ENCODE peak calls at places on chromosomes 7 and 10, in six cellular contexts. K is GM13977; W is colonic mucosa; C is MM.1S; U is CD8-positive, alpha-beta T cell; R is upper lobe of right lung. E is an unnamed sample.

GRCh38 chr7:53491041-53491440 is 455.6 kb downstream of the POM121L12 start:
- DNase-seq in R (no peak), K (no peak), U (no peak), C (no peak), W (no peak), E (no peak)

GRCh38 chr10:47247190-47248059 is 52.6 kb upstream of the GDF10 start:
- DNase-seq in R (no peak), W (no peak), C (no peak), K (no peak), U (no peak), E (no peak)

GRCh38 chr7:105719395-105719794 is 138.1 kb upstream of the EFCAB10 start:
- DNase-seq in C (no peak), W (no peak), R (no peak), U (no peak), K (no peak), E (no peak)

GRCh38 chr7:136938476-136938875 is 70.0 kb downstream of the CHRM2 start:
- DNase-seq in W (no peak), K (no peak), R (no peak), C (no peak), U (no peak), E (no peak)

GRCh38 chr7:34835901-34836300 is 177.9 kb downstream of the NPSR1 start:
- DNase-seq in K (no peak), C (no peak), W (no peak), U (no peak), R (no peak), E (no peak)

GRCh38 chr10:3465406-3465891 is 292.9 kb upstream of the PITRM1 start:
- DNase-seq in U (no peak), C (no peak), R (no peak), K (no peak), W (peak), E (no peak)

GRCh38 chr7:105790996-105791395 is 85.4 kb downstream of the ATXN7L1 start:
- DNase-seq in C (no peak), W (no peak), U (no peak), K (no peak), R (no peak), E (no peak)

GRCh38 chr7:94510582-94511456 is 1.2 kb downstream of the CASD1 start:
- DNase-seq in K (no peak), R (peak), C (peak), W (peak), U (peak), E (no peak)

GRCh38 chr7:127304087-127304486 is 51.3 kb upstream of the GRM8 start:
- DNase-seq in K (no peak), C (no peak), U (no peak), W (no peak), R (no peak), E (no peak)
- TF ChIP-seq CTCF in K (no peak), C (no peak), U (no peak), W (no peak), R (no peak), E (no peak)

GRCh38 chr10:55629792-55630490 is 731.1 kb downstream of the ZWINT start:
- DNase-seq in W (peak), R (peak), K (peak), U (no peak), C (peak), E (no peak)
- TF ChIP-seq CTCF in W (peak), R (peak), K (peak), U (no peak), C (peak), E (no peak)

DNA sequence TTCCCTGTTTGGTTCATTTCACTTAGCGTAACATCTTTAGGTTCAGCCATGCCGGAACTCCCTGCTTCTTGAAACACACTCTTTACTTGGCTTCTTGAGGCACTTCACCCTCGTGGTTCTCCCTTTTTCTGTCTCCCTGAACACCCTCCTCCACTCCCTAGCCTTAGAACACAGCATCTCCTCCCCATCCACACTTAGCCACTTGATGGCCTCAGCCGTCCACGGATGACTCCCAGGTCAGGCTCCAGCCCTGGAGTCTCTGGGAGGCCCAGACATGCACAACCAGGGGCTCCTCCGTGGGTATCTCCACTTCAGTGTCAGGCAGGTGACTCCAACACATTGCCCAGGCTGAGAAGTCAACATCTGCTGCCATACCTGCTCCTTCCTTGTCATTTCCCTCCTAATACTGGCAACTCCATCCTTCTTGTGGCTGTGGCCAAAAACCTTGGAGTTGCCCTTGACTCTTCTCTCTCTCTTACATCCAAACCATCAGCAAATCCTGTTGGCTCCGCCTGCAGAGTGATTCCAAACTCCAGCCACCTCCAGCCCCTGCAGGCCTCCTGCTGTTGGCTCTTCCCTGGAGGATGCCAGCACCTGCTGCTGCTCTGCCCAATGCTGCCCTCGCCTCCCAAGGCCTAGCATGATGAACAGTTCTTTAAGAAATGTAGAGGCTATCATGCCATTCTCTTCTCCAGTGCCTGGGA is 8.4 kb upstream of the INMT start:
- DNase-seq in R (no peak), C (no peak), K (no peak), U (no peak), W (no peak), E (no peak)
- TF ChIP-seq CTCF in R (peak), C (no peak), K (peak), U (no peak), W (no peak), E (no peak)

DNA sequence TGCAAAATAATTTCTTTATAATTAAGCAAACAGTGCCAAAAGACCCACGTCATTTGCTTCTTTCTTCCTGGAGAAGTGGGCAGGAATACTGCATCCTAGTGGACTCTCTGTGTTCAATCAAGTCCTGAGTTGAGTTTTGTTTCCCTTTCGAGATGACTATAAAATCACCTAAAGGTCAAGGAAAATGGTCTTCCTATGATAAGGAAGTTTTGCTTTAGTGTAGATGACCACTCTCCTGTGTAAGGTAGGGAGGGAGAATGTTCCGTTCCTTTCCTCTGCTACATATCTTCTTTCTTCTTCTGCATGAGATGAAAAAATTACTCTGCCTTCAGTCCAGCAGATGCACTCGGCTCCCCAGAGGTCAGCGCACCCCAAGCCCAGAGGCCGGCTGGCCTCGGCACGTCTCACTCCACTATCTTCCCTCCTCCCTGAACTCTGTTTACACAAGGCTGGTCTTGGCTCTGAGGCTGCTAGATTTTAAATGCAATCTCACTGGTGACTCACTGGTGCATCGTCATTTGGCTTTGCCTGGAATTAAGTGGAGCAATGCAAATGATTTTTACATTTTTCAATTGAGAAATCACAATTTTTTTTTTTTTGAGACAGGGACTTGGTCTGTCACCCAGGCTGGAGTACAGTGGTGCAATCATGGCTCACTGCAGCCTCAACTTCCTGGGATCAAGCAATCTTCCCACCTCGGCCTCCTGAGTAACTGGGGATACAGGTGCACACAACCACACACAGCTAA is 18.6 kb upstream of the VDAC2 start:
- DNase-seq in W (peak), R (no peak), U (no peak), C (no peak), K (no peak), E (no peak)
- TF ChIP-seq CTCF in W (no peak), R (peak), U (no peak), C (no peak), K (no peak), E (no peak)

E was measured in GM13976.